ENCODE peak calls at places on chromosomes 6 and 20, in eight cellular contexts. A is LoVo; O is NCI-H82; P is stimulated activated CD4-positive, alpha-beta T cell treated with anti-CD3 and anti-CD28 coated beads, Interleukin-4, amount 100 ng/mL, for 24 hours; V is stomach; Q is heart right ventricle; H is EL; E is GM12891. D is an unnamed sample.

GRCh38 chr6:157110620-157111019 is 212.7 kb downstream of the TMEM242 start:
- DNase-seq in A (no peak), O (no peak), P (no peak), V (no peak), Q (no peak), H (peak; percentile 37), E (no peak), D (no peak)

GRCh38 chr6:127266178-127266891 is at the start of gene RNF146:
- DNase-seq in A (peak; percentile 84), O (peak; percentile 93), P (peak; percentile 72), V (peak; percentile 83), Q (peak; percentile 81), H (peak; percentile 82), E (peak; percentile 63), D (peak; percentile 75)

GRCh38 chr6:112232845-112233256 is 21.5 kb downstream of the LAMA4 start:
- DNase-seq in A (no peak), O (no peak), P (no peak), V (no peak), Q (peak; percentile 68), H (peak; percentile 59), E (no peak), D (no peak)

GRCh38 chr6:40719671-40720374 is 132.7 kb upstream of the LRFN2 start:
- DNase-seq in A (no peak), O (peak; percentile 75), P (no peak), V (no peak), Q (no peak), H (peak; percentile 66), E (peak; percentile 19), D (no peak)

GRCh38 chr20:20441259-20441658 is 73.4 kb downstream of the INSM1 start:
- DNase-seq in A (no peak), O (peak; percentile 33), P (no peak), V (no peak), Q (no peak), H (no peak), E (no peak), D (no peak)

GRCh38 chr6:13989424-13990144 is 64.8 kb downstream of the RNF182 start:
- DNase-seq in A (no peak), O (peak; percentile 58), P (no peak), V (no peak), Q (no peak), H (peak; percentile 22), E (no peak), D (no peak)

GRCh38 chr6:106746660-106747059 is 117.3 kb downstream of the QRSL1 start:
- DNase-seq in A (no peak), O (no peak), P (no peak), V (no peak), Q (no peak), H (peak; percentile 95), E (no peak), D (no peak)

GRCh38 chr6:56335733-56336132 is 88.4 kb upstream of the COL21A1 start:
- DNase-seq in A (no peak), O (no peak), P (no peak), V (no peak), Q (no peak), H (peak; percentile 90), E (no peak), D (no peak)

GRCh38 chr6:13454286-13455221 is 32.8 kb downstream of the GFOD1 start:
- DNase-seq in A (no peak), O (peak; percentile 22), P (peak; percentile 91), V (peak; percentile 32), Q (peak; percentile 58), H (peak; percentile 16), E (no peak), D (peak; percentile 66)

GRCh38 chr6:144664947-144665346 is 379.8 kb downstream of the UTRN start:
- DNase-seq in A (no peak), O (no peak), P (no peak), V (no peak), Q (no peak), H (no peak), E (no peak), D (no peak)

GRCh38 chr6:169789944-169790927 is 38.8 kb downstream of the ERMARD start:
- DNase-seq in A (peak; percentile 79), O (peak; percentile 81), P (peak; percentile 73), V (peak; percentile 75), Q (peak; percentile 55), H (peak; percentile 83), E (peak; percentile 80), D (peak; percentile 74)

GRCh38 chr6:5752282-5752681 is 254.4 kb downstream of the NRN1 start:
- DNase-seq in A (no peak), O (peak; percentile 99), P (no peak), V (no peak), Q (no peak), H (peak; percentile 50), E (no peak), D (no peak)

GRCh38 chr20:59560588-59561227 is 43.6 kb upstream of the PHACTR3 start:
- DNase-seq in A (peak; percentile 36), O (peak; percentile 36), P (no peak), V (no peak), Q (no peak), H (peak; percentile 7), E (no peak), D (no peak)

GRCh38 chr6:43886067-43886461 is 116.1 kb downstream of the VEGFA start:
- DNase-seq in A (no peak), O (no peak), P (no peak), V (no peak), Q (no peak), H (no peak), E (no peak), D (no peak)

GRCh38 chr6:54112171-54112650 is 968 bp downstream of the MLIP start:
- DNase-seq in A (no peak), O (no peak), P (no peak), V (no peak), Q (no peak), H (no peak), E (no peak), D (no peak)

GRCh38 chr6:85594197-85594930 is 706 bp upstream of the SNX14 start:
- DNase-seq in A (no peak), O (peak; percentile 64), P (peak; percentile 55), V (no peak), Q (no peak), H (no peak), E (no peak), D (no peak)

GRCh38 chr6:117167520-117168271 is 97.7 kb upstream of the VGLL2 start:
- DNase-seq in A (peak; percentile 56), O (no peak), P (no peak), V (no peak), Q (no peak), H (peak; percentile 86), E (no peak), D (no peak)

GRCh38 chr20:444117-444516 is 18.2 kb downstream of the TBC1D20 start:
- DNase-seq in A (no peak), O (no peak), P (no peak), V (no peak), Q (no peak), H (no peak), E (no peak), D (no peak)

GRCh38 chr6:100099189-100100074 is 105.4 kb upstream of the MCHR2 start:
- DNase-seq in A (peak; percentile 52), O (peak; percentile 38), P (no peak), V (no peak), Q (no peak), H (peak; percentile 43), E (no peak), D (no peak)

GRCh38 chr20:2149507-2149906 is 47.9 kb downstream of the STK35 start:
- DNase-seq in A (no peak), O (no peak), P (no peak), V (no peak), Q (no peak), H (peak; percentile 67), E (no peak), D (no peak)

GRCh38 chr6:162683135-162683534 is 44.4 kb downstream of the PRKN start:
- DNase-seq in A (no peak), O (no peak), P (no peak), V (no peak), Q (no peak), H (no peak), E (no peak), D (no peak)

GRCh38 chr6:38193051-38193450 is 373.5 kb downstream of the ZFAND3 start:
- DNase-seq in A (no peak), O (no peak), P (no peak), V (no peak), Q (no peak), H (no peak), E (no peak), D (no peak)

GRCh38 chr20:51695574-51696303 is 72.5 kb downstream of the ATP9A start:
- DNase-seq in A (no peak), O (peak; percentile 68), P (peak; percentile 22), V (peak; percentile 31), Q (no peak), H (peak; percentile 78), E (no peak), D (peak; percentile 31)

GRCh38 chr6:133991096-133991593 is 38.1 kb downstream of the TBPL1 start:
- DNase-seq in A (no peak), O (no peak), P (no peak), V (no peak), Q (no peak), H (peak; percentile 86), E (no peak), D (no peak)

GRCh38 chr6:163712569-163712966 is 298.1 kb downstream of the QKI start:
- DNase-seq in A (no peak), O (no peak), P (no peak), V (no peak), Q (no peak), H (no peak), E (no peak), D (no peak)

GRCh38 chr20:7355056-7355455 is 585.2 kb downstream of the HAO1 start:
- DNase-seq in A (no peak), O (no peak), P (no peak), V (no peak), Q (no peak), H (no peak), E (no peak), D (no peak)

GRCh38 chr6:41716516-41717446 is 18.6 kb downstream of the TFEB start:
- DNase-seq in A (no peak), O (no peak), P (no peak), V (no peak), Q (peak; percentile 60), H (no peak), E (no peak), D (no peak)

GRCh38 chr6:11471261-11471660 is 66.3 kb upstream of the TMEM170B start:
- DNase-seq in A (no peak), O (no peak), P (no peak), V (no peak), Q (no peak), H (no peak), E (no peak), D (no peak)

GRCh38 chr20:3316131-3316530 is 77.1 kb upstream of the SLC4A11 start:
- DNase-seq in A (no peak), O (no peak), P (no peak), V (no peak), Q (peak; percentile 9), H (no peak), E (no peak), D (no peak)

GRCh38 chr20:13098720-13099355 is 90.1 kb downstream of the SPTLC3 start:
- DNase-seq in A (no peak), O (peak; percentile 23), P (no peak), V (no peak), Q (no peak), H (no peak), E (no peak), D (no peak)

GRCh38 chr6:19873031-19873430 is 35.9 kb downstream of the ID4 start:
- DNase-seq in A (no peak), O (peak; percentile 28), P (no peak), V (no peak), Q (no peak), H (peak; percentile 3), E (no peak), D (no peak)

GRCh38 chr20:32510601-32511357 is 74.4 kb downstream of the NOL4L start:
- DNase-seq in A (no peak), O (no peak), P (no peak), V (peak; percentile 58), Q (no peak), H (no peak), E (no peak), D (no peak)

GRCh38 chr6:43355862-43356590 is 13.4 kb downstream of the ZNF318 start:
- DNase-seq in A (no peak), O (peak; percentile 14), P (no peak), V (no peak), Q (peak; percentile 15), H (peak; percentile 28), E (no peak), D (no peak)

GRCh38 chr6:74656442-74656841 is 549.4 kb downstream of the COL12A1 start:
- DNase-seq in A (no peak), O (no peak), P (no peak), V (no peak), Q (no peak), H (no peak), E (no peak), D (no peak)